ENCODE peak calls at places on chromosome 20, in eight cellular contexts. D is IMR-90; U is AG08395; B is activated T-cell treated with anti-CD3 and anti-CD28 coated beads for 4 hours; T is stimulated activated naive CD8-positive, alpha-beta T cell treated with anti-CD3 and anti-CD28 coated beads, Interleukin-15, Interleukin-2, amounts not matched to agents 100 U/mL and 50 U/mL, for 24 hours; C is nephron progenitor cell; F is GM23248; R is CD4-positive, CD25-positive, alpha-beta regulatory T cell. E is an unnamed sample.

GRCh38 chr20:2839732-2840137 is 720 bp downstream of the PCED1A start:
- DNase-seq in D (no peak), U (no peak), B (no peak), T (no peak), C (no peak), F (no peak), R (no peak), E (no peak)

GRCh38 chr20:59648720-59649119 is 44.4 kb downstream of the PHACTR3 start:
- DNase-seq in D (no peak), U (no peak), B (no peak), T (no peak), C (no peak), F (no peak), R (no peak), E (no peak)

GRCh38 chr20:35503281-35503680 is 26.2 kb downstream of the C20orf173 start:
- DNase-seq in D (no peak), U (no peak), B (no peak), T (no peak), C (no peak), F (no peak), R (no peak), E (no peak)

GRCh38 chr20:23203310-23203709 is 117.2 kb upstream of the CD93 start:
- DNase-seq in D (no peak), U (no peak), B (no peak), T (no peak), C (no peak), F (no peak), R (no peak), E (no peak)

GRCh38 chr20:1330075-1330830 is 1.3 kb upstream of the SDCBP2 start:
- DNase-seq in D (no peak), U (no peak), B (peak; percentile 17), T (peak; percentile 43), C (no peak), F (peak; percentile 76), R (peak; percentile 36), E (no peak)

GRCh38 chr20:38706482-38706881 is 17.8 kb upstream of the SLC32A1 start:
- DNase-seq in D (no peak), U (no peak), B (no peak), T (no peak), C (peak; percentile 70), F (no peak), R (no peak), E (no peak)

GRCh38 chr20:20780127-20780822 is 67.8 kb upstream of the RALGAPA2 start:
- DNase-seq in D (no peak), U (no peak), B (no peak), T (no peak), C (no peak), F (peak; percentile 41), R (no peak), E (no peak)

GRCh38 chr20:63830821-63831593 is at the start of gene ZBTB46:
- DNase-seq in D (peak; percentile 49), U (peak; percentile 93), B (no peak), T (peak; percentile 63), C (peak; percentile 82), F (peak; percentile 75), R (no peak), E (no peak)

GRCh38 chr20:62925420-62926228 is 681 bp downstream of the DIDO1 start:
- DNase-seq in D (peak; percentile 16), U (peak; percentile 22), B (no peak), T (peak; percentile 61), C (peak; percentile 46), F (peak; percentile 75), R (peak; percentile 51), E (no peak)

GRCh38 chr20:23995905-23996666 is 7.5 kb upstream of the GGTLC1 start:
- DNase-seq in D (peak; percentile 24), U (peak; percentile 43), B (peak; percentile 51), T (peak; percentile 70), C (peak; percentile 68), F (peak; percentile 65), R (peak; percentile 42), E (peak; percentile 4)

GRCh38 chr20:51389543-51389924 is 153.0 kb downstream of the NFATC2 start:
- DNase-seq in D (no peak), U (no peak), B (no peak), T (no peak), C (no peak), F (no peak), R (no peak), E (no peak)

GRCh38 chr20:41632896-41633295 is 14.7 kb upstream of the CHD6 start:
- DNase-seq in D (peak; percentile 52), U (peak; percentile 62), B (no peak), T (no peak), C (no peak), F (peak; percentile 74), R (no peak), E (peak; percentile 58)

GRCh38 chr20:51188941-51189340 is 166.0 kb upstream of the KCNG1 start:
- DNase-seq in D (no peak), U (no peak), B (no peak), T (no peak), C (no peak), F (no peak), R (no peak), E (no peak)

GRCh38 chr20:4445331-4445730 is 276.4 kb upstream of the PRND start:
- DNase-seq in D (no peak), U (no peak), B (no peak), T (no peak), C (no peak), F (no peak), R (no peak), E (no peak)

GRCh38 chr20:33740189-33740588 is 8.4 kb downstream of the ZNF341 start:
- DNase-seq in D (peak; percentile 18), U (peak; percentile 2), B (no peak), T (no peak), C (no peak), F (peak; percentile 14), R (no peak), E (no peak)

GRCh38 chr20:38407321-38407720 is 27.8 kb downstream of the SNHG17 start:
- DNase-seq in D (no peak), U (no peak), B (no peak), T (no peak), C (no peak), F (no peak), R (no peak), E (no peak)